ENCODE peak calls at places on chromosomes 5 and 9, in four cellular contexts. W is H9, Y is mesendoderm, C is H1. B is an unnamed sample.

GRCh38 chr5:172147857-172148256 is 40.2 kb downstream of the STK10 start:
- DNase-seq in W (no peak), Y (no peak), C (no peak), B (no peak)

GRCh38 chr5:169904059-169904458 is 76.2 kb downstream of the INSYN2B start:
- DNase-seq in W (no peak), Y (no peak), C (no peak), B (peak; percentile 31)

GRCh38 chr9:127776195-127776918 is 2.1 kb downstream of the SH2D3C start:
- DNase-seq in W (no peak), Y (peak; percentile 70), C (peak; percentile 76), B (no peak)

GRCh38 chr9:105059260-105059659 is 131.3 kb upstream of the ABCA1 start:
- DNase-seq in W (no peak), Y (no peak), C (no peak), B (no peak)

GRCh38 chr9:1083325-1083913 is 33.3 kb downstream of the DMRT2 start:
- DNase-seq in W (no peak), Y (peak; percentile 23), C (peak; percentile 59), B (no peak)

GRCh38 chr5:122101636-122102285 is 23.7 kb upstream of the LOX start:
- DNase-seq in W (no peak), Y (peak; percentile 28), C (no peak), B (peak; percentile 79)

GRCh38 chr9:249025-249424 is 34.4 kb downstream of the DOCK8 start:
- DNase-seq in W (no peak), Y (no peak), C (no peak), B (no peak)

GRCh38 chr5:141504216-141504615 is 15.3 kb downstream of the PCDHGC5 start:
- DNase-seq in W (no peak), Y (no peak), C (no peak), B (no peak)

GRCh38 chr9:93118863-93119702 is 15.0 kb downstream of the NINJ1 start:
- DNase-seq in W (no peak), Y (no peak), C (no peak), B (no peak)

GRCh38 chr9:84315278-84315877 is 25.2 kb downstream of the SLC28A3 start:
- DNase-seq in W (peak; percentile 55), Y (peak; percentile 68), C (peak; percentile 65), B (peak; percentile 71)

GRCh38 chr5:123515904-123516303 is 3.9 kb downstream of the CSNK1G3 start:
- DNase-seq in W (no peak), Y (no peak), C (no peak), B (no peak)

GRCh38 chr5:36734422-36734821 is 128.0 kb downstream of the SLC1A3 start:
- DNase-seq in W (no peak), Y (peak; percentile 41), C (no peak), B (peak; percentile 36)

GRCh38 chr9:117662651-117663050 is 41.6 kb upstream of the TLR4 start:
- DNase-seq in W (no peak), Y (peak; percentile 53), C (no peak), B (no peak)

GRCh38 chr9:10059044-10059443 is 553.8 kb downstream of the PTPRD start:
- DNase-seq in W (no peak), Y (peak; percentile 36), C (no peak), B (peak; percentile 28)

GRCh38 chr5:137217599-137218200 is 281.4 kb downstream of the SPOCK1 start:
- DNase-seq in W (no peak), Y (peak; percentile 64), C (no peak), B (peak; percentile 12)

GRCh38 chr5:131382407-131383395 is 118.8 kb downstream of the CDC42SE2 start:
- DNase-seq in W (peak; percentile 54), Y (peak; percentile 95), C (no peak), B (peak; percentile 58)

GRCh38 chr5:153571157-153571556 is 80.7 kb downstream of the GRIA1 start:
- DNase-seq in W (no peak), Y (no peak), C (no peak), B (no peak)

GRCh38 chr5:17436766-17437221 is 61.2 kb upstream of the TAF11L2 start:
- DNase-seq in W (no peak), Y (no peak), C (no peak), B (no peak)

GRCh38 chr5:97726106-97726505 is 543.1 kb upstream of the RIOK2 start:
- DNase-seq in W (no peak), Y (peak; percentile 7), C (no peak), B (no peak)

GRCh38 chr9:131657890-131658752 is 81.8 kb downstream of the RAPGEF1 start:
- DNase-seq in W (no peak), Y (no peak), C (no peak), B (peak; percentile 95)

GRCh38 chr5:31427013-31427783 is 104.7 kb downstream of the DROSHA start:
- DNase-seq in W (no peak), Y (peak; percentile 37), C (no peak), B (no peak)

GRCh38 chr9:106717686-106718085 is 145.3 kb upstream of the ZNF462 start:
- DNase-seq in W (no peak), Y (peak; percentile 75), C (no peak), B (peak; percentile 80)

GRCh38 chr5:132058646-132059042 is 1.8 kb upstream of the IL3 start:
- DNase-seq in W (no peak), Y (no peak), C (peak; percentile 30), B (no peak)

GRCh38 chr9:93308676-93309075 is 124.7 kb downstream of the WNK2 start:
- DNase-seq in W (peak; percentile 23), Y (no peak), C (no peak), B (no peak)

GRCh38 chr9:133580971-133581370 is 28.2 kb downstream of the FAM163B start:
- DNase-seq in W (no peak), Y (no peak), C (no peak), B (no peak)

GRCh38 chr5:34627794-34628193 is 28.3 kb upstream of the RAI14 start:
- DNase-seq in W (no peak), Y (no peak), C (no peak), B (peak; percentile 92)

GRCh38 chr5:44454002-44454401 is 64.8 kb upstream of the FGF10 start:
- DNase-seq in W (peak; percentile 44), Y (peak; percentile 81), C (no peak), B (no peak)

GRCh38 chr5:90949469-90950358 is 391.1 kb downstream of the ADGRV1 start:
- DNase-seq in W (no peak), Y (no peak), C (no peak), B (no peak)

GRCh38 chr5:90944116-90944515 is 385.5 kb downstream of the ADGRV1 start:
- DNase-seq in W (no peak), Y (no peak), C (no peak), B (peak; percentile 73)

GRCh38 chr5:90947667-90948066 is 389.1 kb downstream of the ADGRV1 start:
- DNase-seq in W (no peak), Y (no peak), C (no peak), B (peak; percentile 12)

DNA sequence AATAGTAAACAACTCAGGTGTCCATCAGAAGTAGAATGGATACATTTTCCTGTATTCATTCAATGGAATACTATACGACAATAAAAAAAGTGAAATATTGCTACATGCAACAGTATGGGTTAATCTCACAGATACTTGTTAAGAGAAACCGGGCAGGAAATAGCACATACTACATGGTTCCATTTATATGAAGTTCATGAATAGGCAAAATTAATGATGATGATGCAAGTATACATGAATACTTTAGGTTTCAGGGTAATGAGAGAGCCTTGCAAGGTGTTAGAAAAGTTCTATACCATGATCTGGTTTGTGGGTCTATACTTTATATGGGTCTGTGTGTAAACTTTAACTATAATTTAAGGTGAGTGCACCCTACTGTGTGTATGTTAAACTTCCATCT is 390.4 kb downstream of the ADGRV1 start:
- DNase-seq in W (no peak), Y (no peak), C (no peak), B (no peak)
- H3K27ac ChIP-seq in W (no peak overlapping the region), Y (no peak overlapping the region), C (no peak overlapping the region), B (no peak overlapping the region)

DNA sequence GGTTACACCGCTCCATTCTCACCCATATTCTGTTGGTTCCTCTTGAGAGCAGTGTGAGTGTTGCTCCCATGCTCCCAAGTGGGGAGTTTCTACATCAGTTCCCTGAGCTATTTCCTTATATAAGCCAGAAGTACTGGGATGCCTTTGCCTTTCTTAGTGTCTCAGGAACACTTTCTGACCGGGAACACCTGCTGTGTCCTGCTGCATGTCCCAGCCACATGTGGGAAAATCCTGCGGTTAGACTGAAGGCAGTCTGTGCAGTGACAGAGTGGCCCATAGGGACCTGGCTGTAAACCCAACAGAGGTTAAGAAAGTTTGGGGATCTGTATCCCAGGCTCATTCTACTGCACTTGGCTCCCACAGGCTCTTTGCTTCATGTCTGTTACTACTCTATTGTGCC is 126.0 kb downstream of the EGFLAM start:
- DNase-seq in W (no peak), Y (no peak), C (no peak), B (no peak)
- H3K4me2 ChIP-seq in W (no peak overlapping the region), Y (no peak overlapping the region), C (no peak overlapping the region), B (no peak overlapping the region)

DNA sequence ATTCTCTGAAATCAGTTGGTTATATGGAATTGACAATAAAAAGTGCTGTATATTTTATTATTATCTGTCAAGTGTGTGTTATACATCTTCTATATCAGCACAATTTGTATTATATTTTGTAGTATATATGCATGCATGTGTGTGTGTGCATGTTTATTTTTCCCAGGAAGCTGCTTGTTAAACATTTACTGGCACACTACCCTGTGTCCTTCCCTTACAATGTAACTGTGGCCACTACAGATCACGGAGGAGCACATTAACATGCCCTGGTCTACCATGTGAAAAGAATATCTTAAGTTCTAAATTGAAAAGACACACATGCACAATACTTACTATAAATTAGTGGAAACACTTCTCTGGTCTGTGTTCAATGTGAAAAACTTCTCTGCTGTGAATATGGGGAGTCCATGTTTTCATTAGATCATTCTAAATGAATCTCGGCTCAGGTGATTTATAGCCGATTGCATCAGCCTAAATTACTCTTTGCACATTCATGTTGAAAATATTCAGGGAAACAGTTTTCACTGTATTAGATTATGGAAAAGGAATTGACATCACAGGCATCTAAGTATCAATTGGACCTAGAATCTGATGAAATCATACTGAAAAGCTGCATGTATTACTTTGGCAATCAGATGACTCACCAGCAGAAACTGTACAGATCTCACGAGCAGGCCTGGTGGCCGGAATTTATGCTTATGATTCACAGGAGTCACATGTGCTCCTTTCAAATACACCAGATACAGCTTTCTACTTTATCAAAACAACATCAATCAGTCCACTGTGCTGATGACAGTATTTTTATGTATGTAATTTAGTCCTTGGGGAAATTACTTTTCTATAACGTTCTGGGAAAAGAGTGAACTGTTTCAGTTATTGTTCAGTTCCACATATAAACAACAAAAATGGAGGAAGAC is 39.4 kb downstream of the LURAP1L start:
- DNase-seq in W (no peak), Y (peak; percentile 15), C (no peak), B (peak; percentile 100)
- H4K5ac ChIP-seq in W (no peak overlapping the region), Y (no peak overlapping the region), C (no peak overlapping the region), B (peak overlapping the region; percentile 89)

DNA sequence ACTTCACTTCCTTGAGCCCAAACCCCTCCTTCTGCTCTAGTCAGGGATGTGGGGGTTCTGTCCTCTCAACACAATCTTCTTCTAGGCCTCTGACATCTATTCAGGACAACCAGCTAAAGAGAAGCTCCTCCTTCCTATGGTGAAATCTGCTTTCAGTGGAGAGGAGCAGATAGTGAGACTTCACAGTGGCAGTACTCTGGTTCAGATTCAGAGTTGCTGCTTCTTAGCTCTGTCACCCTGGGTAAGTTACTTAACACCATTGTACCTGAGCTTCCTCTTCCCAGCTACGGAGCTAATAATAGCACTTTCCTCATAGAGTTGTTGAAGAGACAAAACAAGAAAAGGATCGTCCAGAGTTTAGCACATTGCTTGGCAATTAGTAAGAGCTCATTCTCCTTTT is 77.3 kb upstream of the LARP1 start:
- DNase-seq in W (no peak), Y (peak; percentile 48), C (no peak), B (peak; percentile 19)
- H3K27ac ChIP-seq in W (no peak overlapping the region), Y (no peak overlapping the region), C (no peak overlapping the region), B (no peak overlapping the region)

B was measured in IMR-90.